ENCODE peak calls at places on chromosomes 7 and 10, in ten cellular contexts. M is SK-N-SH, D is fibroblast of lung, B is HCT116, W is neural progenitor cell, T is GM23248, H is PC-3, Z is IMR-90, Y is H9, I is endothelial cell of umbilical vein. F is an unnamed sample.
A peak's percentile ranks its signal among the peaks of the same experiment; 100 is the strongest.

GRCh38 chr7:112192236-112193154 is 13.7 kb downstream of the DOCK4 start:
- DNase-seq in M (no peak), D (peak; percentile 64), B (no peak), W (no peak), T (peak; percentile 86), H (peak; percentile 90), Z (peak; percentile 88), Y (no peak), I (peak; percentile 98), F (no peak)

GRCh38 chr10:112223725-112224124 is 40.2 kb upstream of the GPAM start:
- DNase-seq in M (no peak), D (no peak), B (no peak), W (no peak), T (no peak), H (no peak), Z (no peak), Y (no peak), I (peak; percentile 8), F (no peak)

GRCh38 chr7:38189256-38189938 is 11.4 kb downstream of the STARD3NL start:
- DNase-seq in M (no peak), D (no peak), B (no peak), W (no peak), T (no peak), H (peak; percentile 44), Z (peak; percentile 33), Y (no peak), I (no peak), F (no peak)

GRCh38 chr10:84342584-84342983 is 14.2 kb downstream of the CCSER2 start:
- DNase-seq in M (no peak), D (no peak), B (no peak), W (no peak), T (no peak), H (no peak), Z (no peak), Y (no peak), I (no peak), F (no peak)

GRCh38 chr7:132362059-132362458 is 214.2 kb downstream of the PLXNA4 start:
- DNase-seq in M (no peak), D (no peak), B (no peak), W (no peak), T (no peak), H (no peak), Z (no peak), Y (no peak), I (no peak), F (no peak)

GRCh38 chr10:106189254-106189653 is 975.3 kb downstream of the SORCS1 start:
- DNase-seq in M (peak; percentile 20), D (peak; percentile 1), B (no peak), W (peak; percentile 66), T (peak; percentile 50), H (peak; percentile 62), Z (no peak), Y (peak; percentile 62), I (no peak), F (peak; percentile 30)

GRCh38 chr7:12028508-12028907 is 182.6 kb upstream of the TMEM106B start:
- DNase-seq in M (no peak), D (no peak), B (no peak), W (no peak), T (peak; percentile 12), H (no peak), Z (peak; percentile 64), Y (no peak), I (no peak), F (no peak)

GRCh38 chr7:37230221-37230620 is 218.4 kb downstream of the ELMO1 start:
- DNase-seq in M (no peak), D (no peak), B (no peak), W (no peak), T (peak; percentile 1), H (no peak), Z (no peak), Y (no peak), I (no peak), F (no peak)

GRCh38 chr7:11748884-11749283 is 83.1 kb downstream of the THSD7A start:
- DNase-seq in M (no peak), D (no peak), B (peak; percentile 1), W (no peak), T (no peak), H (peak; percentile 3), Z (no peak), Y (no peak), I (no peak), F (no peak)

GRCh38 chr10:127757033-127757432 is 20.0 kb downstream of the FOXI2 start:
- DNase-seq in M (no peak), D (no peak), B (peak; percentile 4), W (no peak), T (no peak), H (no peak), Z (no peak), Y (no peak), I (no peak), F (no peak)

GRCh38 chr7:90298145-90299038 is 22.7 kb downstream of the FAM237B start:
- DNase-seq in M (peak; percentile 30), D (peak; percentile 76), B (peak; percentile 29), W (peak; percentile 59), T (peak; percentile 79), H (peak; percentile 71), Z (peak; percentile 75), Y (no peak), I (peak; percentile 66), F (no peak)

GRCh38 chr10:102632394-102633062 is 11.8 kb upstream of the TRIM8 start:
- DNase-seq in M (no peak), D (peak; percentile 66), B (no peak), W (no peak), T (peak; percentile 55), H (no peak), Z (peak; percentile 52), Y (no peak), I (peak; percentile 59), F (no peak)

GRCh38 chr10:28738200-28738599 is 60.9 kb downstream of the BAMBI start:
- DNase-seq in M (no peak), D (no peak), B (peak; percentile 8), W (no peak), T (no peak), H (no peak), Z (no peak), Y (no peak), I (no peak), F (no peak)

GRCh38 chr10:43094091-43094484 is 17.2 kb downstream of the RET start:
- DNase-seq in M (peak; percentile 76), D (no peak), B (no peak), W (no peak), T (no peak), H (no peak), Z (no peak), Y (no peak), I (no peak), F (no peak)

GRCh38 chr10:124659380-124659779 is 84.8 kb downstream of the FAM53B start:
- DNase-seq in M (no peak), D (no peak), B (no peak), W (no peak), T (no peak), H (no peak), Z (no peak), Y (no peak), I (no peak), F (no peak)

GRCh38 chr10:124657806-124658205 is 86.4 kb downstream of the FAM53B start:
- DNase-seq in M (no peak), D (peak; percentile 47), B (no peak), W (no peak), T (peak; percentile 23), H (no peak), Z (peak; percentile 29), Y (no peak), I (no peak), F (no peak)

GRCh38 chr10:124656113-124656490 is 88.1 kb downstream of the FAM53B start:
- DNase-seq in M (no peak), D (no peak), B (no peak), W (no peak), T (no peak), H (no peak), Z (no peak), Y (no peak), I (no peak), F (no peak)

GRCh38 chr10:124660404-124661125 is 83.6 kb downstream of the FAM53B start:
- DNase-seq in M (no peak), D (no peak), B (no peak), W (no peak), T (no peak), H (no peak), Z (no peak), Y (no peak), I (no peak), F (no peak)

GRCh38 chr10:124658591-124659240 is 85.5 kb downstream of the FAM53B start:
- DNase-seq in M (no peak), D (no peak), B (no peak), W (no peak), T (no peak), H (no peak), Z (no peak), Y (no peak), I (no peak), F (no peak)
- H3K9ac ChIP-seq in M (no peak overlapping the region), D (no peak overlapping the region), B (no peak overlapping the region), W (no peak overlapping the region), T (no peak overlapping the region), H (no peak overlapping the region), Z (no peak overlapping the region), Y (no peak overlapping the region), I (no peak overlapping the region), F (no peak overlapping the region)

DNA sequence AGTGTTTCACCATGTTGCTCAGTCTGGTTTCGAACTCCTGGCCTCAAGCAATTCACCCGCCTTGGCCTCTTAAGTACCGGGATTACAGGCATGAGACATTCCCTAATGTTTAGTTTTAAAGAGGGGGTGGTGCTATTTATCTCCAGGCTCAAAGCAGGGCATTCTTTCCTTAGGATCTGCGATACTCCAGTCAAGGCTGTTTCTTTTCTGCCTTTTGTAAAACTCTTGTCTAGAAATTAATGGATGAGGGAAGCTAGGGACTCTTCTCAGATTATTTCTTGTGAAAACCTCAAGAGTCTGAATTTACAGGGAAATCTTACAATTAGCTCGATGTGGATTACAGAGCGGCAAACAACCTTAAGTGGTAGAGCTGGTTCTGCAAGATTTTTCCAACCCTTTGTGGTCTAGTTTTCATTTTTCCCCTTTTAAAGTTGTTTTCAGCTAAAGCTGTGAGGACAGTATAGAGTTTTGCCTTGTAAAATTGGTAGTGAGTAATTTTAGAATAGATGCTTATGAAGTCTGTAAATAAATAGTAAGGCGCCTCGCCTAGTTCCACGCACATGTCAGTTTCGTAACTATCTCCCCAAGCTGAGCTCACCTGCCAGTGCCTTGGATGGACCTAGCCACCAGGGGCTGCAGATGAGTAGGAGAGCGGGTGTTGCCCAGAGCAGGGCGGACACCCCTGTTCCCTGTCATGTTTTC is 53.1 kb downstream of the CUX1 start:
- DNase-seq in M (peak; percentile 54), D (peak; percentile 27), B (peak; percentile 52), W (peak; percentile 39), T (no peak), H (peak; percentile 89), Z (peak; percentile 59), Y (peak; percentile 76), I (no peak), F (no peak)
- H3K27ac ChIP-seq in M (peak overlapping the region; percentile 1), D (no peak overlapping the region), B (peak overlapping the region; percentile 54), W (peak overlapping the region; percentile 62), T (no peak overlapping the region), H (peak overlapping the region; percentile 97), Z (no peak overlapping the region), Y (peak overlapping the region; percentile 66), I (no peak overlapping the region), F (no peak overlapping the region)

GRCh38 chr10:100738055-100738827 is 7.1 kb upstream of the PAX2 start:
- DNase-seq in M (no peak), D (no peak), B (no peak), W (no peak), T (no peak), H (no peak), Z (no peak), Y (no peak), I (no peak), F (no peak)
- H3K9ac ChIP-seq in M (no peak overlapping the region), D (no peak overlapping the region), B (no peak overlapping the region), W (no peak overlapping the region), T (no peak overlapping the region), H (no peak overlapping the region), Z (no peak overlapping the region), Y (no peak overlapping the region), I (no peak overlapping the region), F (no peak overlapping the region)

GRCh38 chr7:96337519-96337918 is 15.6 kb upstream of the SLC25A13 start:
- DNase-seq in M (no peak), D (no peak), B (no peak), W (no peak), T (peak; percentile 3), H (no peak), Z (no peak), Y (no peak), I (no peak), F (no peak)
- H3K27ac ChIP-seq in M (no peak overlapping the region), D (no peak overlapping the region), B (no peak overlapping the region), W (no peak overlapping the region), T (no peak overlapping the region), H (no peak overlapping the region), Z (no peak overlapping the region), Y (no peak overlapping the region), I (no peak overlapping the region), F (no peak overlapping the region)

F was measured in neuronal stem cell.